ENCODE peak calls at places on chromosomes 16 and 17, in five cellular contexts. One of them, this sample, is unnamed.
A peak's percentile ranks its signal among the peaks of the same experiment; 100 is the strongest.

GRCh38 chr17:81516439-81516838 is 3.8 kb upstream of the ACTG1 start:
- DNase-seq in A549: no peak
- DNase-seq in NCI-H774: no peak
- DNase-seq in heart left ventricle: peak; percentile 21
- DNase-seq in NCI-H2171: no peak
- DNase-seq in this sample: no peak

GRCh38 chr17:82424001-82424862 is 5.8 kb upstream of the OGFOD3 start:
- DNase-seq in A549: no peak
- DNase-seq in NCI-H774: peak; percentile 23
- DNase-seq in heart left ventricle: peak; percentile 25
- DNase-seq in NCI-H2171: no peak
- DNase-seq in this sample: peak; percentile 81

GRCh38 chr16:7497667-7498066 is 165.0 kb downstream of the RBFOX1 start:
- DNase-seq in A549: no peak
- DNase-seq in NCI-H774: no peak
- DNase-seq in heart left ventricle: no peak
- DNase-seq in NCI-H2171: no peak
- DNase-seq in this sample: no peak

GRCh38 chr17:39582658-39583057 is 25.1 kb downstream of the NEUROD2 start:
- DNase-seq in A549: no peak
- DNase-seq in NCI-H774: no peak
- DNase-seq in heart left ventricle: no peak
- DNase-seq in NCI-H2171: no peak
- DNase-seq in this sample: no peak

GRCh38 chr17:42484304-42484703 is 25.6 kb downstream of the ATP6V0A1 start:
- DNase-seq in A549: no peak
- DNase-seq in NCI-H774: no peak
- DNase-seq in heart left ventricle: no peak
- DNase-seq in NCI-H2171: no peak
- DNase-seq in this sample: no peak

GRCh38 chr16:59067207-59067606 is 333.1 kb upstream of the GOT2 start:
- DNase-seq in A549: no peak
- DNase-seq in NCI-H774: no peak
- DNase-seq in heart left ventricle: peak; percentile 39
- DNase-seq in NCI-H2171: no peak
- DNase-seq in this sample: peak; percentile 85

GRCh38 chr17:45703348-45703747 is 80.8 kb upstream of the CRHR1 start:
- DNase-seq in A549: no peak
- DNase-seq in NCI-H774: no peak
- DNase-seq in heart left ventricle: no peak
- DNase-seq in NCI-H2171: no peak
- DNase-seq in this sample: no peak

GRCh38 chr16:57728336-57729181 is 7.0 kb upstream of the KATNB1 start:
- DNase-seq in A549: no peak
- DNase-seq in NCI-H774: no peak
- DNase-seq in heart left ventricle: no peak
- DNase-seq in NCI-H2171: no peak
- DNase-seq in this sample: no peak

GRCh38 chr16:70805787-70806186 is 4.8 kb upstream of the VAC14 start:
- DNase-seq in A549: no peak
- DNase-seq in NCI-H774: no peak
- DNase-seq in heart left ventricle: no peak
- DNase-seq in NCI-H2171: no peak
- DNase-seq in this sample: no peak

GRCh38 chr16:278863-279366 is 1.5 kb upstream of the ARHGDIG start:
- DNase-seq in A549: no peak
- DNase-seq in NCI-H774: peak; percentile 25
- DNase-seq in heart left ventricle: peak; percentile 59
- DNase-seq in NCI-H2171: peak; percentile 36
- DNase-seq in this sample: peak; percentile 49

GRCh38 chr17:55654821-55655220 is 67.8 kb downstream of the TMEM100 start:
- DNase-seq in A549: no peak
- DNase-seq in NCI-H774: no peak
- DNase-seq in heart left ventricle: no peak
- DNase-seq in NCI-H2171: no peak
- DNase-seq in this sample: no peak

GRCh38 chr16:86229283-86229682 is 281.0 kb upstream of the FOXF1 start:
- DNase-seq in A549: no peak
- DNase-seq in NCI-H774: no peak
- DNase-seq in heart left ventricle: no peak
- DNase-seq in NCI-H2171: no peak
- DNase-seq in this sample: no peak

GRCh38 chr16:12229759-12230594 is 253.4 kb downstream of the SNX29 start:
- DNase-seq in A549: no peak
- DNase-seq in NCI-H774: peak; percentile 54
- DNase-seq in heart left ventricle: no peak
- DNase-seq in NCI-H2171: peak; percentile 30
- DNase-seq in this sample: peak; percentile 65

GRCh38 chr17:9016941-9017552 is 4.3 kb upstream of the NTN1 start:
- DNase-seq in A549: no peak
- DNase-seq in NCI-H774: no peak
- DNase-seq in heart left ventricle: no peak
- DNase-seq in NCI-H2171: no peak
- DNase-seq in this sample: no peak

GRCh38 chr16:56421313-56421712 is 4.0 kb downstream of the AMFR start:
- DNase-seq in A549: no peak
- DNase-seq in NCI-H774: no peak
- DNase-seq in heart left ventricle: no peak
- DNase-seq in NCI-H2171: no peak
- DNase-seq in this sample: peak; percentile 52

GRCh38 chr16:81917375-81917774 is 93.9 kb downstream of the SDR42E1 start:
- DNase-seq in A549: no peak
- DNase-seq in NCI-H774: no peak
- DNase-seq in heart left ventricle: no peak
- DNase-seq in NCI-H2171: no peak
- DNase-seq in this sample: peak; percentile 27

GRCh38 chr16:74601131-74601871 is 5.6 kb downstream of the GLG1 start:
- DNase-seq in A549: no peak
- DNase-seq in NCI-H774: no peak
- DNase-seq in heart left ventricle: no peak
- DNase-seq in NCI-H2171: no peak
- DNase-seq in this sample: no peak

GRCh38 chr16:3091551-3091950 is 7.5 kb downstream of the ZSCAN10 start:
- DNase-seq in A549: no peak
- DNase-seq in NCI-H774: no peak
- DNase-seq in heart left ventricle: no peak
- DNase-seq in NCI-H2171: no peak
- DNase-seq in this sample: no peak

GRCh38 chr17:65696739-65697394 is 135.4 kb upstream of the AXIN2 start:
- DNase-seq in A549: no peak
- DNase-seq in NCI-H774: no peak
- DNase-seq in heart left ventricle: no peak
- DNase-seq in NCI-H2171: no peak
- DNase-seq in this sample: no peak

GRCh38 chr16:8655184-8655717 is 19.2 kb upstream of the ABAT start:
- DNase-seq in A549: no peak
- DNase-seq in NCI-H774: no peak
- DNase-seq in heart left ventricle: no peak
- DNase-seq in NCI-H2171: no peak
- DNase-seq in this sample: peak; percentile 56

GRCh38 chr16:28531777-28532744 is 6.7 kb downstream of the NUPR1 start:
- DNase-seq in A549: no peak
- DNase-seq in NCI-H774: no peak
- DNase-seq in heart left ventricle: peak; percentile 90
- DNase-seq in NCI-H2171: no peak
- DNase-seq in this sample: no peak

GRCh38 chr16:50635505-50636392 is 45.4 kb downstream of the SNX20 start:
- DNase-seq in A549: no peak
- DNase-seq in NCI-H774: no peak
- DNase-seq in heart left ventricle: no peak
- DNase-seq in NCI-H2171: no peak
- DNase-seq in this sample: peak; percentile 29

GRCh38 chr17:19332371-19333131 is 30.0 kb downstream of the B9D1 start:
- DNase-seq in A549: no peak
- DNase-seq in NCI-H774: no peak
- DNase-seq in heart left ventricle: no peak
- DNase-seq in NCI-H2171: no peak
- DNase-seq in this sample: no peak

GRCh38 chr16:1026057-1026783 is 44.6 kb downstream of the SOX8 start:
- DNase-seq in A549: no peak
- DNase-seq in NCI-H774: no peak
- DNase-seq in heart left ventricle: no peak
- DNase-seq in NCI-H2171: no peak
- DNase-seq in this sample: no peak

GRCh38 chr17:76903631-76904030 is 35.4 kb downstream of the MGAT5B start:
- DNase-seq in A549: no peak
- DNase-seq in NCI-H774: no peak
- DNase-seq in heart left ventricle: no peak
- DNase-seq in NCI-H2171: no peak
- DNase-seq in this sample: no peak

GRCh38 chr17:59435238-59435637 is 103.8 kb downstream of the YPEL2 start:
- DNase-seq in A549: no peak
- DNase-seq in NCI-H774: no peak
- DNase-seq in heart left ventricle: no peak
- DNase-seq in NCI-H2171: no peak
- DNase-seq in this sample: no peak

GRCh38 chr17:49514374-49514738 is 19.3 kb downstream of the NGFR start:
- DNase-seq in A549: peak; percentile 51
- DNase-seq in NCI-H774: no peak
- DNase-seq in heart left ventricle: no peak
- DNase-seq in NCI-H2171: no peak
- DNase-seq in this sample: no peak